ENCODE peak calls at places on chromosome 6, in four cellular contexts. I is K562, L is GM12878, A is SK-N-SH. M is an unnamed sample.

GRCh38 chr6:52530351-52530750 is 46.5 kb downstream of the TRAM2 start:
- DNase-seq in I (no peak), L (no peak), A (no peak), M (no peak)

GRCh38 chr6:44636576-44637248 is 249.2 kb downstream of the CDC5L start:
- DNase-seq in A (no peak), I (no peak), L (no peak), M (no peak)

GRCh38 chr6:61809004-61809595 is 476.9 kb downstream of the KHDRBS2 start:
- DNase-seq in L (no peak), A (peak), I (no peak), M (no peak)

GRCh38 chr6:92827104-92827503 is 592.3 kb downstream of the EPHA7 start:
- DNase-seq in A (no peak), I (no peak), L (peak), M (no peak)

GRCh38 chr6:82910394-82910793 is 155.2 kb downstream of the UBE3D start:
- DNase-seq in L (no peak), A (no peak), I (no peak), M (no peak)

GRCh38 chr6:43673444-43674063 is 14.0 kb downstream of the MRPS18A start:
- DNase-seq in A (no peak), L (no peak), I (no peak), M (no peak)

GRCh38 chr6:36759177-36759757 is 61.6 kb downstream of the RAB44 start:
- DNase-seq in L (no peak), A (peak), I (peak), M (peak)

GRCh38 chr6:144181639-144182038 is 31.3 kb downstream of the STX11 start:
- DNase-seq in L (no peak), A (no peak), I (no peak), M (no peak)

GRCh38 chr6:159973951-159974350 is 5.1 kb downstream of the IGF2R start:
- DNase-seq in I (no peak), L (no peak), A (no peak), M (no peak)

GRCh38 chr6:34459899-34460593 is 5.8 kb upstream of the PACSIN1 start:
- DNase-seq in A (peak), L (peak), I (peak), M (peak)

GRCh38 chr6:50973464-50973863 is 154.8 kb downstream of the TFAP2B start:
- DNase-seq in A (no peak), L (no peak), I (no peak), M (no peak)

GRCh38 chr6:159830481-159831372 is 30.7 kb downstream of the PNLDC1 start:
- DNase-seq in A (no peak), L (no peak), I (no peak), M (peak)

GRCh38 chr6:22966711-22967110 is 397.3 kb downstream of the HDGFL1 start:
- DNase-seq in I (no peak), L (no peak), A (no peak), M (no peak)

GRCh38 chr6:44662461-44663121 is 275.1 kb downstream of the CDC5L start:
- DNase-seq in A (no peak), I (no peak), L (no peak), M (peak)

GRCh38 chr6:149032599-149033405 is 284.7 kb upstream of the TAB2 start:
- DNase-seq in I (no peak), A (peak), L (peak), M (no peak)

GRCh38 chr6:78593898-78594666 is 273.3 kb upstream of the IRAK1BP1 start:
- DNase-seq in L (no peak), A (no peak), I (no peak), M (no peak)

GRCh38 chr6:133631421-133631820 is 257.5 kb upstream of the TCF21 start:
- DNase-seq in A (no peak), L (no peak), I (no peak), M (no peak)

GRCh38 chr6:81752084-81752968 is at the start of gene TENT5A:
- DNase-seq in L (no peak), I (peak), A (peak), M (peak)

GRCh38 chr6:161481786-161482516 is 208.1 kb upstream of the AGPAT4 start:
- DNase-seq in I (no peak), L (no peak), A (no peak), M (no peak)

GRCh38 chr6:87561012-87561411 is 28.8 kb downstream of the RARS2 start:
- DNase-seq in I (no peak), L (no peak), A (no peak), M (no peak)

GRCh38 chr6:35449287-35449881 is 2.8 kb upstream of the FANCE start:
- DNase-seq in I (peak), A (peak), L (no peak), M (no peak)

GRCh38 chr6:144006731-144007454 is 1.2 kb downstream of the PLAGL1 start:
- DNase-seq in L (no peak), A (peak), I (peak), M (peak)

GRCh38 chr6:43969158-43969981 is 157.9 kb downstream of the MRPL14 start:
- DNase-seq in I (peak), A (no peak), L (no peak), M (no peak)

GRCh38 chr6:79127660-79128059 is 49.6 kb upstream of the PHIP start:
- DNase-seq in I (no peak), L (no peak), A (no peak), M (peak)

GRCh38 chr6:30611150-30611855 is 5.7 kb downstream of the PPP1R10 start:
- DNase-seq in I (no peak), A (no peak), L (no peak), M (no peak)

GRCh38 chr6:364609-365540 is 26.7 kb upstream of the IRF4 start:
- DNase-seq in A (no peak), I (no peak), L (peak), M (no peak)

GRCh38 chr6:134911532-134911931 is 38.4 kb downstream of the ALDH8A1 start:
- DNase-seq in A (no peak), I (no peak), L (no peak), M (no peak)

GRCh38 chr6:148997863-148998262 is 251.0 kb downstream of the UST start:
- DNase-seq in A (no peak), L (no peak), I (no peak), M (no peak)

GRCh38 chr6:35139924-35140524 is 1.1 kb downstream of the TCP11 start:
- DNase-seq in L (peak), A (peak), I (peak), M (peak)

GRCh38 chr6:135566311-135567068 is 69.0 kb upstream of the AHI1 start:
- DNase-seq in L (no peak), A (no peak), I (no peak), M (no peak)

GRCh38 chr6:27545271-27546046 is 72.6 kb upstream of the ZNF184 start:
- DNase-seq in A (no peak), L (peak), I (peak), M (peak)

GRCh38 chr6:145756170-145756662 is 20.9 kb upstream of the EPM2A start:
- DNase-seq in I (no peak), L (no peak), A (peak), M (no peak)

GRCh38 chr6:2961971-2962370 is 9.4 kb downstream of the SERPINB6 start:
- DNase-seq in A (no peak), L (no peak), I (peak), M (peak)
- TF ChIP-seq CTCF in A (no peak), L (no peak), I (no peak), M (no peak)

GRCh38 chr6:84447651-84448050 is 220.2 kb upstream of the CEP162 start:
- DNase-seq in A (no peak), L (no peak), I (no peak), M (peak)

GRCh38 chr6:84441456-84441855 is 214.0 kb upstream of the CEP162 start:
- DNase-seq in A (no peak), I (no peak), L (no peak), M (no peak)

GRCh38 chr6:84445074-84445473 is 217.6 kb upstream of the CEP162 start:
- DNase-seq in A (no peak), I (no peak), L (no peak), M (no peak)

GRCh38 chr6:84442241-84442640 is 214.8 kb upstream of the CEP162 start:
- DNase-seq in L (no peak), I (no peak), A (no peak), M (no peak)
- TF ChIP-seq USF1 in L (no peak), I (no peak), A (no peak), M (no peak)

GRCh38 chr6:112428477-112428876 is 81.3 kb downstream of the RFPL4B start:
- DNase-seq in A (no peak), L (no peak), I (no peak), M (no peak)

GRCh38 chr6:112433457-112433856 is 86.3 kb downstream of the RFPL4B start:
- DNase-seq in A (no peak), L (no peak), I (no peak), M (no peak)

GRCh38 chr6:112431803-112432202 is 84.7 kb downstream of the RFPL4B start:
- DNase-seq in I (no peak), L (no peak), A (no peak), M (no peak)

GRCh38 chr6:112432853-112433252 is 85.7 kb downstream of the RFPL4B start:
- DNase-seq in I (no peak), A (no peak), L (no peak), M (no peak)

DNA sequence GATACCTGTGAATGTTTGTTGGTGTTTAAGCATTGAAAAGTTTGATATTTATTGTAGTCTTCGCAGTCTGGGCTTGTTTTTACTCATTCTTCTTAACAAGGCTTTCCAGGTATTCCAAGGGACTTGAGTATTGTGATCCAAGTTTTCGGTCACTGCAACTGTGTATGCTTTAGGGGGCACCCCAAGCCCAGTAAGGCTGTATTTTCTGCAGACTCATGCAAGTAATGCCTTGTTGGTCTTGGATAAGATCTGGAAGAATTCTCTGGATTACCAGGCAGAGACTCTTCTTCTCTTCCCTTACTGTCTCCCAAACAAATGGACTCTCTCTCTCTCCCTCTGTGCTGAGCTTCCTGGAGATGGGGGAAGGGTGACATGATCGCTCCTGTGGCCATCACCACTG is 82.1 kb downstream of the RFPL4B start:
- DNase-seq in I (no peak), A (no peak), L (no peak), M (peak)
- TF ChIP-seq CTCF in I (no peak), A (peak), L (no peak), M (no peak)

GRCh38 chr6:86193821-86194220 is 551.1 kb upstream of the SYNCRIP start:
- DNase-seq in L (no peak), I (no peak), A (no peak), M (no peak)

DNA sequence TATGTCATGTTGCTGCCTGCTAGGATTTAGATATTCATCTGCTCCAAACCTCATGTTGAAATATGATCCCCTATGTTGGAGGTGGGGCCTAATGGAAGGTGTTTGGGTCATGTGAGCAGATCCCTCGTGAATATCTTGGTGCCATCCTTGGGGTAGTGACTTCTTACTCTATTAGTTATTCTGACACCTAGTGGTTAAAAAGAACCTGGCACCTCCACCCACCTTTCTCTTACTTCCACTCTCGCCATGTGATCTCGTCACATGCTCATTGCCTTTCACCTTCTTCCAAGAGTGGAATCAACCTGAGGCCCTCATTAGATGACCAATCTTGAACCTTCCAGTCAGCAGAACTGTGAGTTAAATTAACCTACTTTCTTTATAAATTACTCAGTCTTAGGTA is 549.4 kb upstream of the SYNCRIP start:
- DNase-seq in L (no peak), I (peak), A (no peak), M (no peak)
- TF ChIP-seq USF1 in L (peak), I (no peak), A (no peak), M (peak)

M was measured in WTC11.